ENCODE peak calls at places on chromosome 18, in five cellular contexts. O is DND-41, H is HepG2, I is bronchial epithelial cell, S is AG10803. D is an unnamed sample.
A peak's percentile ranks its signal among the peaks of the same experiment; 100 is the strongest.

GRCh38 chr18:75638223-75638596 is 210.7 kb upstream of the SMIM21 start:
- DNase-seq in O (no peak), H (no peak), I (no peak), S (peak; percentile 88), D (no peak)

GRCh38 chr18:79643049-79643765 is 36.4 kb upstream of the CTDP1 start:
- DNase-seq in O (peak; percentile 9), H (no peak), I (no peak), S (no peak), D (no peak)

GRCh38 chr18:51135795-51136194 is 61.7 kb downstream of the MEX3C start:
- DNase-seq in O (no peak), H (peak; percentile 23), I (no peak), S (no peak), D (no peak)

GRCh38 chr18:78939105-78939504 is 40.5 kb upstream of the SALL3 start:
- DNase-seq in O (no peak), H (no peak), I (no peak), S (no peak), D (no peak)

GRCh38 chr18:60894254-60894945 is 438.8 kb upstream of the CDH20 start:
- DNase-seq in O (no peak), H (no peak), I (peak; percentile 96), S (no peak), D (no peak)

GRCh38 chr18:23337599-23338444 is 115.3 kb upstream of the RIOK3 start:
- DNase-seq in O (no peak), H (peak; percentile 29), I (peak; percentile 13), S (peak; percentile 44), D (no peak)

GRCh38 chr18:6781179-6781714 is 51.7 kb downstream of the ARHGAP28 start:
- DNase-seq in O (no peak), H (no peak), I (no peak), S (no peak), D (no peak)

GRCh38 chr18:3453540-3454364 is 3.8 kb downstream of the TGIF1 start:
- DNase-seq in O (peak; percentile 51), H (peak; percentile 96), I (peak; percentile 96), S (peak; percentile 99), D (peak; percentile 28)

GRCh38 chr18:24196764-24197163 is 57.9 kb downstream of the CABYR start:
- DNase-seq in O (no peak), H (no peak), I (no peak), S (no peak), D (no peak)

GRCh38 chr18:54209471-54210180 is 14.8 kb downstream of the MBD2 start:
- DNase-seq in O (no peak), H (no peak), I (peak; percentile 50), S (peak; percentile 6), D (no peak)

GRCh38 chr18:55018602-55019001 is 59.3 kb upstream of the CCDC68 start:
- DNase-seq in O (no peak), H (no peak), I (peak; percentile 56), S (peak; percentile 64), D (no peak)

DNA sequence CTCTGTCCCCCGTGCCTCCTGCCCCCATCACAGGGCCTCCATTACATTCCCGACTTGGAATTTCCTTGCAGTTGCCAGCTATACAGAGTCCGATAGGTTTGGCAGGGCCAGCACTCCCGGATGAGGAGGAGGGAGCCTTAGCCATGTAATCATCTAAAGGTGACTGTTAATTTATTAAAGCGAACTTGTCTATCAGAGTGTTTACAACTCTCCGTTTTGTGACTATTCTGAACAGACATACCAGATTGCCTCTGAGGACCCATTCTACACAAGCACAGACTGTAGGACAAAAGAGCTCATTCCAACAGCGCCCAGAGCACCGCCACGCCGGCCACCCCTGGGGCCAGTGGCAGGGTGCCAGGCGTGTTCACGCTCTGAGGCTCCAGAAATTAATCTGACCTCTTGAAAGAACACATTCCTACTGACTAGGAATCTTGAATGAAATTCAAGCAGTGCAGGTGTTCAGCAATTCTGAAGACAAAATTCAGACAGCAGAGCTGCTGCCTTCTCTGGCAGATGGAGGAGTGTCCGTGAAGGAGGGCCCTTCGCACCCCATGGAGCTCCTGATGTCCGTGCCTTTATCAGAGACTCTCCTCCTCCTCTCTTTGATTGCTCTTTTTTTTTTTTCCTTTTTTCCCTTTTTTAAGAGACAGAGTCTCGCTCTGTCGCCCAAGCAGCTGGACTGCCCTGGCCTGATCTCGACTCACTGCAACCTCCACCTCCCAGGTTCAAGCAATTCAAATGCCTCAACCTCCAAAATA is 58.1 kb upstream of the RALBP1 start:
- DNase-seq in O (no peak), H (no peak), I (peak; percentile 39), S (peak; percentile 86), D (no peak)
- H3K4me3 ChIP-seq in O (no peak overlapping the region), H (no peak overlapping the region), I (no peak overlapping the region), S (peak overlapping the region; percentile 3), D (no peak overlapping the region)

DNA sequence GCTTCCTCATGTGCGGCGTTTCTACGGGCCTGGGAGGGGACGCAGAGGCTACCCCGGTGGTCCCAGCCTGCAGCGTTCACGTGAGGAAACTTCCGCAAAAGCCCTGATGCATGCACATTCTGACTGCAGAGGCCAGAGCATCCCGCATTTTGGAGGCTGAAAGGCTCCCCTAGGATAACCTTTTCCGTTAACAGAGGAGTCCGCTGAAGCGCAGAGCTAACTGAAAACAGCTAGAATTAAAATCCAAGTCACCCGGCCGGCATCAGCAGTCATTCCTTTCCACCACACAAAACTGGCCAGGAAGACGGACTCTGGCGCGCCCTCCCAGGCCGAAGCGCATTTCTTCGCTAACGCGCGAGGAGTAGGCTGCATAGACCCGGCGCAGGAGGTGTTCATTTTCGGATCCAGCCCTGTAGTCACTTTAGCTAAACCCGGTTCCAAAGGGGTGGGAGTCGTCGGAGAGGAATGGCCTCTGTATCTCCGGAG is 747 bp upstream of the TUBB6 start:
- DNase-seq in O (no peak), H (no peak), I (peak; percentile 35), S (peak; percentile 79), D (no peak)
- H3K4me3 ChIP-seq in O (no peak overlapping the region), H (peak overlapping the region; percentile 70), I (peak overlapping the region; percentile 84), S (peak overlapping the region; percentile 87), D (no peak overlapping the region)

DNA sequence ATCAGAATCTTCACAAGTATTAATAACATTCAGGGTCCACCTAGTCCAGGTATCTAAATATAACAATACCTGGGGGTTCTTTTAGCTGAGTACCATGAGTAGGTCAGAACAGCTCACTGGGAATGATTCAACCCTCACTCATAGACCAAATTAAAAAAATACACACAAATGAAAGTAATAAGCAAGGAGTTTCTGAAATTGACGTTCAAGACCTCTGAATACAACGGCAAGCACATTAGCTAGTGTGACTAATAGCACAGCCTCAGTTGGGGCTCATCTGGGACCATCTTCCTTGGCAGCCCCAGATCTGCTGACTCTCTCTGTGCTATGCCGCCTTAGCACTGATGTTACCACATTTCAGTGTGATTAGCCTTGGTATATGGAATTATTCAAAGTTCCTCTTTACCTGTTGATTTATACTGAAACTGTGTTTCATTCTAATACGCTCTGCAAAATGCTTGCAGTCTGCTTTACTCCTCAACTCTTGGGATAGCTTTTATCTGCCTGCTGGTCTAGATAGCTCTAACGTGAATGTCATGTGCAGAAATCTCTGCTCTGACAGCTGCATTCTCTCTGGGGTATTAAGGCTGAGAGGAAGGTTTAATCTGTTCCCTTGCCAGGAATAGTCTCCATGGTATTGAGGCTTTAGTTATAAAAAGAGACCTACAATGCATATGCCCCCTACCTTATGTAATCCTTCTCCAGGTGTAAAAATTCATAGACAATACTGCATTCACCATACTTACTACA is 153.3 kb downstream of the METTL4 start:
- DNase-seq in O (no peak), H (no peak), I (peak; percentile 77), S (no peak), D (no peak)
- H3K4me3 ChIP-seq in O (no peak overlapping the region), H (no peak overlapping the region), I (no peak overlapping the region), S (no peak overlapping the region), D (no peak overlapping the region)

GRCh38 chr18:46337206-46337710 is 233.1 kb downstream of the HAUS1 start:
- DNase-seq in O (no peak), H (no peak), I (no peak), S (no peak), D (no peak)

GRCh38 chr18:46334200-46334553 is 230.0 kb downstream of the HAUS1 start:
- DNase-seq in O (no peak), H (no peak), I (no peak), S (no peak), D (no peak)

GRCh38 chr18:46333371-46334199 is 229.4 kb downstream of the HAUS1 start:
- DNase-seq in O (peak; percentile 74), H (no peak), I (peak; percentile 17), S (peak; percentile 5), D (peak; percentile 50)

GRCh38 chr18:46336278-46337205 is 232.4 kb downstream of the HAUS1 start:
- DNase-seq in O (no peak), H (no peak), I (no peak), S (no peak), D (no peak)

DNA sequence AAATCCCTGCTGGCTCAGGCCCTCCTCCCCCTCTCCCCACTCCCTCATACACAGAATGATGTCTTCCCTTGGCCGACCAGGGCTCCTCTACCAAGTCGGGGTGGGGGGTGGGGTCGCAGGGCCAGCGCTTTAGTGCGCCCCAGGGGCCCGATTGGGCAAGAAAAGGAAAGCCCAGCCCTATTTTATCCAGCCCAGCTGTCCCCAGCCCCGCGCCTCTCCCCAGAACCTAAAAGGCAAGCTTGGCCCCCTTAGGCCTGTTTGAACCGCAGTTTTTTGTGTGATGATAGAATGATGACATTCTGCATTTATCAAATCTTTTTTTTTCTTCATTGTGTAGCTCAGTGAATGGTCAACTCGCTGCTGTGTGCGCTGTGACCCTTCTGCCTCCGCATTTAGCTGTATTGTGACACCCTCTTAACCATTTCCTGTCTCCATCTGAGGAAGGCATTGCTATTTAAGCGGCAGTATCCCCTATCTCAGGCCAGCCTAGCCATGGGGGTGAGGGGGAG is 231.4 kb downstream of the HAUS1 start:
- DNase-seq in O (peak; percentile 16), H (no peak), I (peak; percentile 12), S (no peak), D (no peak)
- H3K4me3 ChIP-seq in O (peak overlapping the region; percentile 81), H (no peak overlapping the region), I (peak overlapping the region; percentile 63), S (no peak overlapping the region), D (no peak overlapping the region)

GRCh38 chr18:43506935-43507334 is 229.6 kb upstream of the SYT4 start:
- DNase-seq in O (no peak), H (no peak), I (no peak), S (no peak), D (no peak)

DNA sequence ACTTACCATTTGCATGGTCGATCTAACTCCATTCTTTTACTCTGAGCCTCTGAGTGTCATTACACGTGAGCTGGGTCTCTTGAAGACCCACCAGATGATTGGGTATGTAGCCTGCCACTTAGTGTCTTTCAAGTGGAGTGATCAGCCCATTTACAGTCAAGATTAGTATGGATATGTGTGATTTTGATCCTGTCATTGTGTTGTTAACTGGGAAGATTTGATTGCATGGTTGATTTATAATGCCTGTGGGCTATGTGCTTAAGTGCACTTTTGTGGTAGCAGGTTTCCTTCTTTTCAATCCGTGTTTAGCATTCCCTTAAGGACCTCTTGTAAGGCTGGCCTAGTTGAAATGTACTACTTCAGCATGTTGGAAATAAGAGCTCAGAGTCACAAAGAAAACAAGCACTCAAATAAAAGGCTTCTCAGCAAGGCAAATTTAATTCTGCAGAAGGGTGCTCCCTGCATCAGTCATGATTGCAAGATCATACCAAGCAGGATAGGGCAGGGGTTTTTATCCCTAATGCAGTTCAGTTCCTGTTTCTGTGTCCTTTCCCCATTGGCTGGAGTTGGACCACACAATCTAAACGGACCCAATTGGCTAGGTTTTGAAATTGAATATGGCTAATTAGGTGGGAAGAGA is 230.7 kb upstream of the SYT4 start:
- DNase-seq in O (no peak), H (no peak), I (no peak), S (no peak), D (no peak)
- H3K4me3 ChIP-seq in O (no peak overlapping the region), H (no peak overlapping the region), I (no peak overlapping the region), S (no peak overlapping the region), D (no peak overlapping the region)

GRCh38 chr18:69725855-69726508 is 221.7 kb downstream of the CD226 start:
- DNase-seq in O (no peak), H (peak; percentile 23), I (no peak), S (no peak), D (no peak)
- H3K4me3 ChIP-seq in O (no peak overlapping the region), H (no peak overlapping the region), I (no peak overlapping the region), S (no peak overlapping the region), D (no peak overlapping the region)

GRCh38 chr18:31042391-31043181 is at the start of gene DSC3:
- DNase-seq in O (no peak), H (no peak), I (peak; percentile 92), S (no peak), D (no peak)
- H3K4me3 ChIP-seq in O (no peak within 1 kb of the TSS), H (peak within 1 kb of the TSS; percentile 43), I (peak within 1 kb of the TSS; percentile 92), S (no peak within 1 kb of the TSS), D (no peak within 1 kb of the TSS)

D was measured in Jurkat, Clone E6-1.